ENCODE peak calls at places on chromosomes 5 and 9, in five cellular contexts. L, F, J, N and T are unnamed samples.

GRCh38 chr5:140292212-140293040 is 10.5 kb downstream of the PFDN1 start:
- DNase-seq in L (no peak), N (no peak), F (no peak), J (no peak), T (no peak)

GRCh38 chr9:37953775-37954437 is 50.0 kb upstream of the SLC25A51 start:
- DNase-seq in F (peak), J (no peak), L (no peak), N (no peak), T (no peak)

GRCh38 chr9:71812385-71812784 is 44.1 kb upstream of the CEMIP2 start:
- DNase-seq in J (no peak), F (peak), N (peak), L (no peak), T (no peak)

GRCh38 chr9:69186841-69187611 is 12.9 kb downstream of the TJP2 start:
- DNase-seq in F (peak), L (no peak), J (no peak), N (no peak), T (no peak)

GRCh38 chr9:16252631-16253030 is 617.8 kb downstream of the BNC2 start:
- DNase-seq in F (no peak), J (peak), L (no peak), N (no peak), T (no peak)

GRCh38 chr5:8961219-8961618 is 584.7 kb downstream of the SEMA5A start:
- DNase-seq in N (no peak), L (no peak), F (no peak), J (no peak), T (no peak)

GRCh38 chr5:83914662-83915418 is 194.2 kb upstream of the HAPLN1 start:
- DNase-seq in N (no peak), F (no peak), J (no peak), L (no peak), T (no peak)

GRCh38 chr5:103467831-103468230 is 94.8 kb downstream of the NUDT12 start:
- DNase-seq in J (no peak), F (no peak), L (no peak), N (no peak), T (no peak)

GRCh38 chr5:171428168-171428658 is 8.8 kb downstream of the FGF18 start:
- DNase-seq in J (no peak), F (no peak), L (no peak), N (no peak), T (no peak)

GRCh38 chr9:27278374-27278773 is 18.6 kb downstream of the EQTN start:
- DNase-seq in N (no peak), J (no peak), L (no peak), F (peak), T (no peak)

DNA sequence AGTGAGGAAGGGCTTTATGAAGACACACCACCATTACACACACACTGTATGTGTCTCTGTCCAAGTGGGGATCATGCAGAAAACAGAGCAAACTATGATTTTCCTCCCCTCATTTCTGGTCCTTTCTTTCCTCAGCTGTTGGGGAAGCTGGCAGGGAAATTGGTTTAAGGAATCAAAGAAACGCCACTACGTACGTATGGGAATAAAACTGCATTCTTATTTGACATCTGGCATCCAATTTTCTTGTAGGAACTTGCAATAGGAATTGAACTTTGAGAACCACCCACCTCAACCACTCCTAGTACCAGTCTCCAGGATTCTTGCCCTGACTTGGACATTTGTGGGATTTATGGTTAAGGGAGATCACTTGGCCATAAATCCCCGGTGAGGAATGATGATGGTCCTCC is 125.8 kb downstream of the PDE4D start:
- DNase-seq in L (no peak), J (no peak), N (no peak), F (no peak), T (no peak)
- H3K4me3 ChIP-seq in L (peak), J (no peak), N (peak), F (peak), T (no peak)

GRCh38 chr9:2596003-2596402 is 25.6 kb upstream of the VLDLR start:
- DNase-seq in J (no peak), L (no peak), N (no peak), F (no peak), T (no peak)
- H3K4me3 ChIP-seq in J (no peak), L (no peak), N (no peak), F (no peak), T (no peak)

DNA sequence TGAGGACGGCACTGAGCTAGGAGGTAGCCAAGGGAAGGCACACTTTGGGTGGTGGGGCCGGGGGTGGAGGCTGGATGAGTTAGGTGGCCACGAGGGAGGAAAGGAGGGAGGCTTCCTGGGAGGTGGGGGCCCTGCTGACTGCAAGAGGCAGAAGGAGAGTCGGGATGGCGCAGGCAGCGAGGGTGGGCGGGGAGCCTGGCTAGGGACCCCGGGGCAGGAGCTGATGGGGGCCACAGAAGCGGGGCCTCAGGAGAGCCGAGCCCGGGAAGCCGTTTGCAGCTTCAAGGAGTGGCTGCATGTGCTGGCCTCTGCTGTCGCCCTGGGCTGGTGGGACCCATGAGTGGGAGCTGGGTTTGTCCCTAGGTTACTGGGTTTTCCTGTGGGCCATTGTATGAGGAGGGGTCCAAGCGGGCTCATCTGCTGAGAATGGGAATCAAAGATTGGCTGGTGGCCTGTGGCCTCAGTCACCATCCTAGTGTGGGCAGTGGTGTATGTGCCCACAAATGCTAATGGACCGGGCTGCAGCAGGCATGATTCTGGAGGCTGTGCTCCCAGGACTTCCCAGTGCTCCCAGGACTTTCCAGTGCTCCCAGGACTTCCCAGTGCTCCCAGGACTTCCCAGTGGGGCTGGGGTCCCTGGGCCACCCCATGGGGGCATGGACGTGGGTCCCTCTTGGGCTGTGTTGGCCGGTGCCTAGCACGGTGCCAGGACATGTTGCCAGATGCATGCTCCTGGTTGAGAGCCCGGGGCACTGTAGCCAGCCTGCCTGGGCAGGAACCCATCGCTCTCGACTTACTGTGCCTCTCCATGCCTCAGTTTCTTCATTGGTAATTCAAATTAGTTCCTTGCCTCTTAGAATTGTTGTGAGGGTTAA is 40.2 kb downstream of the UNC5A start:
- DNase-seq in F (no peak), L (no peak), J (no peak), N (no peak), T (no peak)
- H3K4me3 ChIP-seq in F (no peak), L (no peak), J (no peak), N (no peak), T (no peak)

DNA sequence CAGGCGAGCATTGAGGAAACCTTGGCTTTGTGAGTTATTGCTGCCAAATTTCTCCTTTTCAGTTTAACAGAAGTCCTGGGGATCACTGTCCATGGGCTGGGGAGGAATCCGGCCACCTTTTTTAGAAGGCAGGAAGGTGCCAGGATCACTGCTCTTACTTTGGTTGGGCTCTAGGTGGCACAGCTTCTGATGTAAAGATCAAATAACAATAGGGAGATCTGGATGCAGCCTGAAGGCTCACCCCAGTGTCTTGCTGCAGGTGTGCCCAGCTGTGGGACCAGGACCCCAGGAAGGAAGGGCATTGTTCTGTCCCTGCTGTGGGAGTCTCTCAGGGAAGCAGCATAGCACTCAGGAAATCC is 69.5 kb downstream of the DAB2IP start:
- DNase-seq in F (peak), J (no peak), L (no peak), N (no peak), T (no peak)
- H3K4me3 ChIP-seq in F (no peak), J (no peak), L (no peak), N (no peak), T (no peak)

GRCh38 chr9:86575137-86575536 is 220.9 kb upstream of the TUT7 start:
- DNase-seq in L (no peak), F (no peak), N (no peak), J (no peak), T (no peak)
- H3K4me3 ChIP-seq in L (no peak), F (no peak), N (no peak), J (no peak), T (no peak)

DNA sequence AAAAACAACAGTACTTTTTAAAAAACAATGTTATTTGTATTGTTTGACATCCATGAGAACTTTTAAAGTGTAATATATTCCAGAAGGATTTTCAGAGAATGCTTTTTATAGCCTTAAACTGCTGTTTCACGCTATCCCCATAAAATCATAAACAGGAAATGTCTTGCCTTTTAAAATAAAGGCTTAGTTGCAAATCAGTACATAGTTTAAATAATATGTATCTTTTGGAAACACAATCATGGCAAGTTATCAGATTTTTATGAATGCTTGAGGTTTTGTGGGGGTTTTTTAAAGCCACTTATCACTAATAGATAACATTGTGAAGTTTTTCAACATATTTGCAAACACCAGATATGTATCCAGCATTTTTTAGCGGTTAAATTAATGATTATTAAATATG is 37.2 kb upstream of the F2RL2 start:
- DNase-seq in J (no peak), N (no peak), F (no peak), L (no peak), T (no peak)
- H3K4me3 ChIP-seq in J (no peak), N (no peak), F (no peak), L (no peak), T (no peak)

DNA sequence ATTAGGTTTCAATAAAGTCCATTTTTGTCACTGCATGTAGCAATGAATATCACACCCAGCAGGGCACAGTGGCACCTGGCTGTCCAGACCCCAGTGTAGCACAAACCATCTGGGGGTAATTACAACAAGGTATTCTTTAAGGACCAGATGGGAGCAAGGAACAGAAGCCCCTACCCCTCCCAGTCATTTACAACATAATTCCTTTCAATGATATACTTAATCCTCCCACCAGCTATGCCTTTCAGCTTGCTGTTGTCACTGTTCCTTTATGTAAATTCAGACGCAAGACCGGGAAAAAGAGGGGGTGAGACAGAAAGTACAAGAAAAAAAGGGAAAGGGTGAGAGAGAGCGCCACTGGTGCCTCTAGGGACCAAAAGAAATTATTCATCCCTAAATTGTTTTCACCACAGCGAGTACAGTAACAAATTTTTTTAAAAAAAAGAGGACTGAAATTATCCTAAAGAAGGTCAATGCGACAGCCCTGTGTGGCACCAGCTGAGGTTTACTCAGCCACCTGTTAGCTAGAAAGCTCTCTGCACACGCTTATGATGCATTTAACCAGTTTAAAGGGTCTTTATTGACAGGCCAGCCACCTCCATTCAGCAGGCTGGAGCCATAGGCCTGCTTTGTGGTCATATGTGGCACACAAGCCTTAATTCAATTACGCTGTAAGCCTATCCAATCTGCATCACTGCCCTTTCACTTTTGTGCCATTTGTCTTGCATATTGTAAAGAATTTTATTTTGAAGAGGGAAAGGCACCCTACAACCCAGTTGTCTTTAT is 210.2 kb upstream of the ISL1 start:
- DNase-seq in J (peak), L (no peak), F (no peak), N (no peak), T (no peak)
- H3K4me3 ChIP-seq in J (no peak), L (no peak), F (no peak), N (no peak), T (no peak)

DNA sequence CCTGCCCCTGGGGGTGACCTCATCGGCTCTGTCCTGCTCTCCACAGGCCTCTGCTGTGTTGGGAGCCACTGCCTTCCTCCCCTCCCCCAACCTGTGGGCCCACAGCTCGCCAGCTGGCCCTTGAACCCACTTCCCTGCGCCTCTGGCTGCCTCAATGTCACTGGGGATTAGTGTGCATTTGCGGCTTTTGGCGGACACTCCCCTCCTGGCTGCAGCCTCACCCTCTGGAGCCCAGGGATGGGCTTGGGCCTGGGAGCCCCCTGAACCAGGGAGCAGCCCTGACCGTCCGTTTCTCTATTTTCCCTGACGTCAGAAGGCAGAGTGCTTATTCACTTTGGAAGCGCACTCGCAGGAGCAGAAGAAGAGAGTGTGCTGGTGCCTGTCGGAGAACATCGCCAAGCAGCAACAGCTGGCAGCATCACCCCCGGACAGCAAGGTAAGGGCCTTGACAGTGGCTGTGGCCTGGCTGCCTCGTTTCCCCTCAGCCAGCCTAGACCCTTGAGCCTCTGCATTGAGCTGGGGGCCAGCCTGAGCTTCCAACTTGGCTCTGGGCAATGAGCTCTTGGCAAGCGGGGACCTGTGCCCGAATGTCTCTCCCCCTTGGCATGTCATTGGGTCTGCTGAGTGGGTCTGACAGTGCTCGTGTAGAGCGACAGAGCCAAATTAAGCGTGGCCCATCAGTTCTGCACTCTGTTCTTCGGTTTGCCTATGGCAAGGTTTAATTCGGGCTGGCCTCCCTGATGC is 73.1 kb downstream of the RGS3 start:
- DNase-seq in F (no peak), L (peak), J (no peak), N (peak), T (no peak)
- H3K4me3 ChIP-seq in F (no peak), L (no peak), J (no peak), N (no peak), T (no peak)

GRCh38 chr5:14358536-14358935 is 215.4 kb downstream of the TRIO start:
- DNase-seq in F (no peak), L (no peak), J (no peak), N (peak), T (no peak)

GRCh38 chr5:14359069-14360043 is 216.2 kb downstream of the TRIO start:
- DNase-seq in J (no peak), L (no peak), N (peak), F (no peak), T (no peak)

GRCh38 chr5:14357441-14357840 is 214.3 kb downstream of the TRIO start:
- DNase-seq in F (no peak), L (no peak), N (no peak), J (no peak), T (no peak)

GRCh38 chr5:14356305-14356704 is 213.2 kb downstream of the TRIO start:
- DNase-seq in L (no peak), F (no peak), J (no peak), N (no peak), T (no peak)

GRCh38 chr5:14357861-14358260 is 214.7 kb downstream of the TRIO start:
- DNase-seq in L (no peak), N (peak), J (no peak), F (no peak), T (no peak)
- H3K4me3 ChIP-seq in L (no peak), N (peak), J (no peak), F (no peak), T (no peak)